ENCODE peak calls at places on chromosomes 7 and 10, in four cellular contexts. E is RPMI7951; S is stimulated activated CD4-positive, alpha-beta T cell treated with anti-CD3 and anti-CD28 coated beads, Interleukin-15, amount 100 ng/mL, for 1 hour; B is GM13977. P is an unnamed sample.

GRCh38 chr7:98360221-98361124 is 40.4 kb downstream of the BAIAP2L1 start:
- DNase-seq in B (no peak), E (peak), S (no peak), P (no peak)

GRCh38 chr7:972670-973309 is 2.6 kb downstream of the COX19 start:
- DNase-seq in E (no peak), B (no peak), S (no peak), P (no peak)

GRCh38 chr7:130654850-130655249 is 13.7 kb downstream of the COPG2 start:
- DNase-seq in B (no peak), S (no peak), E (no peak), P (no peak)

GRCh38 chr7:47516386-47516785 is 65.5 kb downstream of the TNS3 start:
- DNase-seq in E (no peak), B (no peak), S (no peak), P (no peak)

GRCh38 chr10:50788951-50789904 is 49.5 kb downstream of the ASAH2B start:
- DNase-seq in E (peak), S (no peak), B (peak), P (no peak)

GRCh38 chr7:114818501-114818900 is 103.4 kb upstream of the MDFIC start:
- DNase-seq in S (no peak), E (peak), B (no peak), P (no peak)

GRCh38 chr7:3008386-3008785 is 35.3 kb downstream of the CARD11 start:
- DNase-seq in B (no peak), E (no peak), S (no peak), P (no peak)

GRCh38 chr7:150716368-150716767 is at the start of gene GIMAP1:
- DNase-seq in S (peak), E (no peak), B (no peak), P (peak)

GRCh38 chr7:30134523-30135270 is at the start of gene MTURN:
- DNase-seq in S (peak), B (peak), E (peak), P (peak)

GRCh38 chr10:132237871-132238270 is 51.1 kb downstream of the DPYSL4 start:
- DNase-seq in S (no peak), E (no peak), B (no peak), P (no peak)

GRCh38 chr7:7099584-7100014 is 82.7 kb upstream of the C1GALT1 start:
- DNase-seq in E (peak), B (no peak), S (no peak), P (no peak)

GRCh38 chr10:96337106-96337505 is 21.7 kb downstream of the OPALIN start:
- DNase-seq in S (no peak), B (no peak), E (no peak), P (no peak)

GRCh38 chr10:26310361-26310760 is 93.8 kb downstream of the GAD2 start:
- DNase-seq in S (no peak), E (no peak), B (peak), P (no peak)

GRCh38 chr7:157757211-157757610 is 420.4 kb downstream of the DNAJB6 start:
- DNase-seq in E (no peak), S (no peak), B (no peak), P (no peak)

GRCh38 chr7:45718464-45719330 is 144.5 kb downstream of the ADCY1 start:
- DNase-seq in B (no peak), S (no peak), E (peak), P (no peak)

GRCh38 chr7:126589068-126589684 is 663.6 kb downstream of the GRM8 start:
- DNase-seq in B (no peak), S (no peak), E (no peak), P (no peak)

GRCh38 chr7:4851459-4852422 is 10.1 kb downstream of the PAPOLB start:
- DNase-seq in E (peak), S (no peak), B (no peak), P (no peak)

GRCh38 chr10:124318811-124319210 is 99.9 kb downstream of the OAT start:
- DNase-seq in S (no peak), E (no peak), B (no peak), P (no peak)

GRCh38 chr7:44119829-44120380 is 3.4 kb downstream of the POLD2 start:
- DNase-seq in B (no peak), E (no peak), S (no peak), P (no peak)

GRCh38 chr10:29514306-29514705 is 120.5 kb downstream of the SVIL start:
- DNase-seq in E (no peak), B (no peak), S (no peak), P (no peak)

GRCh38 chr10:6473430-6473829 is 106.6 kb downstream of the PRKCQ start:
- DNase-seq in B (peak), E (peak), S (no peak), P (peak)

GRCh38 chr10:48523820-48524758 is 80.8 kb downstream of the ARHGAP22 start:
- DNase-seq in E (no peak), S (no peak), B (peak), P (peak)

GRCh38 chr10:87844837-87845623 is 18.3 kb downstream of the KLLN start:
- DNase-seq in B (no peak), S (no peak), E (no peak), P (no peak)

GRCh38 chr10:114565066-114565465 is 93.0 kb downstream of the ABLIM1 start:
- DNase-seq in E (peak), B (no peak), S (no peak), P (no peak)

GRCh38 chr7:84633-85020 is 107.7 kb upstream of the FAM20C start:
- DNase-seq in S (no peak), B (no peak), E (no peak), P (no peak)

GRCh38 chr10:16361086-16361485 is 75.7 kb upstream of the PTER start:
- DNase-seq in B (no peak), E (no peak), S (no peak), P (no peak)

GRCh38 chr10:16732376-16732775 is 84.8 kb downstream of the RSU1 start:
- DNase-seq in B (no peak), E (peak), S (no peak), P (no peak)

GRCh38 chr7:87107949-87108757 is 44.1 kb upstream of the DMTF1 start:
- DNase-seq in B (no peak), E (no peak), S (no peak), P (no peak)

GRCh38 chr7:99339595-99339994 is 13.9 kb downstream of the ARPC1A start:
- DNase-seq in B (no peak), E (no peak), S (no peak), P (no peak)

GRCh38 chr10:132443605-132443997 is 46.6 kb downstream of the PWWP2B start:
- DNase-seq in E (peak), B (peak), S (peak), P (peak)

GRCh38 chr10:119495061-119495505 is 47.4 kb downstream of the RGS10 start:
- DNase-seq in E (no peak), B (no peak), S (no peak), P (no peak)

GRCh38 chr7:43501881-43502280 is 81.0 kb upstream of the STK17A start:
- DNase-seq in E (peak), B (no peak), S (no peak), P (no peak)

GRCh38 chr10:126315471-126316177 is 72.7 kb downstream of the ADAM12 start:
- DNase-seq in S (no peak), B (no peak), E (peak), P (no peak)

GRCh38 chr10:6493521-6494451 is 86.3 kb downstream of the PRKCQ start:
- DNase-seq in B (no peak), E (peak), S (no peak), P (no peak)

GRCh38 chr10:50585921-50586739 is 37.6 kb downstream of the SGMS1 start:
- DNase-seq in S (no peak), E (peak), B (no peak), P (no peak)

GRCh38 chr10:87861953-87862643 is 1.2 kb downstream of the KLLN start:
- DNase-seq in B (peak), E (no peak), S (peak), P (peak)

GRCh38 chr7:4818000-4818794 is 42.8 kb downstream of the AP5Z1 start:
- DNase-seq in S (no peak), B (no peak), E (no peak), P (no peak)

GRCh38 chr7:155733582-155734444 is 78.5 kb downstream of the SHH start:
- DNase-seq in S (no peak), E (no peak), B (no peak), P (no peak)

GRCh38 chr7:138499340-138499739 is 39.3 kb downstream of the TRIM24 start:
- DNase-seq in E (no peak), B (no peak), S (no peak), P (no peak)

GRCh38 chr7:36514289-36515243 is 124.9 kb downstream of the ANLN start:
- DNase-seq in E (peak), S (no peak), B (no peak), P (no peak)

P was measured in activated naive CD4-positive, alpha-beta T cell treated with anti-CD3 and anti-CD28 coated beads, Interleukin-2, amount 50 U/mL, for 72 hours.